ENCODE peak calls at places on chromosomes 7 and 10, in ten cellular contexts. One of them, this sample, is unnamed. For H3K4me1, the result is how much of the 10 kb centered on the place peaks cover.

GRCh38 chr10:101774589-101775272 is 1.2 kb downstream of the FGF8 start:
- DNase-seq in Panc1: no peak
- DNase-seq in HCT116: no peak
- DNase-seq in K562: no peak
- DNase-seq in sigmoid colon: peak
- DNase-seq in GM23338: peak
- DNase-seq in spleen: no peak
- DNase-seq in prostate gland: no peak
- DNase-seq in transverse colon: no peak
- DNase-seq in stomach: peak
- DNase-seq in this sample: no peak

GRCh38 chr7:106305732-106306131 is 20.9 kb upstream of the NAMPT start:
- DNase-seq in Panc1: no peak
- DNase-seq in HCT116: no peak
- DNase-seq in K562: no peak
- DNase-seq in sigmoid colon: no peak
- DNase-seq in GM23338: no peak
- DNase-seq in spleen: no peak
- DNase-seq in prostate gland: no peak
- DNase-seq in transverse colon: no peak
- DNase-seq in stomach: no peak
- DNase-seq in this sample: no peak

GRCh38 chr10:73576178-73576889 is 14.8 kb downstream of the USP54 start:
- DNase-seq in Panc1: no peak
- DNase-seq in HCT116: no peak
- DNase-seq in K562: no peak
- DNase-seq in sigmoid colon: peak
- DNase-seq in GM23338: no peak
- DNase-seq in spleen: no peak
- DNase-seq in prostate gland: peak
- DNase-seq in transverse colon: no peak
- DNase-seq in stomach: peak
- DNase-seq in this sample: peak

GRCh38 chr10:96130326-96130758 is 245 bp downstream of the ZNF518A start:
- DNase-seq in Panc1: no peak
- DNase-seq in HCT116: no peak
- DNase-seq in K562: peak
- DNase-seq in sigmoid colon: peak
- DNase-seq in GM23338: peak
- DNase-seq in spleen: peak
- DNase-seq in prostate gland: peak
- DNase-seq in transverse colon: peak
- DNase-seq in stomach: peak
- DNase-seq in this sample: no peak

GRCh38 chr7:28433604-28434254 is 21.4 kb downstream of the CREB5 start:
- DNase-seq in Panc1: no peak
- DNase-seq in HCT116: no peak
- DNase-seq in K562: peak
- DNase-seq in sigmoid colon: no peak
- DNase-seq in GM23338: peak
- DNase-seq in spleen: no peak
- DNase-seq in prostate gland: no peak
- DNase-seq in transverse colon: no peak
- DNase-seq in stomach: no peak
- DNase-seq in this sample: no peak

GRCh38 chr10:50622497-50623298 is 1.1 kb downstream of the SGMS1 start:
- DNase-seq in Panc1: no peak
- DNase-seq in HCT116: no peak
- DNase-seq in K562: peak
- DNase-seq in sigmoid colon: peak
- DNase-seq in GM23338: peak
- DNase-seq in spleen: peak
- DNase-seq in prostate gland: peak
- DNase-seq in transverse colon: peak
- DNase-seq in stomach: peak
- DNase-seq in this sample: no peak

GRCh38 chr7:371119-371778 is 81.3 kb downstream of the FOXL3 start:
- DNase-seq in Panc1: no peak
- DNase-seq in HCT116: no peak
- DNase-seq in K562: peak
- DNase-seq in sigmoid colon: peak
- DNase-seq in GM23338: no peak
- DNase-seq in spleen: peak
- DNase-seq in prostate gland: no peak
- DNase-seq in transverse colon: peak
- DNase-seq in stomach: peak
- DNase-seq in this sample: no peak

GRCh38 chr10:47042815-47043750 is 131.9 kb downstream of the PTPN20 start:
- DNase-seq in Panc1: no peak
- DNase-seq in HCT116: no peak
- DNase-seq in K562: no peak
- DNase-seq in sigmoid colon: peak
- DNase-seq in GM23338: peak
- DNase-seq in spleen: peak
- DNase-seq in prostate gland: no peak
- DNase-seq in transverse colon: no peak
- DNase-seq in stomach: no peak
- DNase-seq in this sample: peak

GRCh38 chr10:28838908-28839307 is 161.6 kb downstream of the BAMBI start:
- DNase-seq in Panc1: no peak
- DNase-seq in HCT116: peak
- DNase-seq in K562: peak
- DNase-seq in sigmoid colon: no peak
- DNase-seq in GM23338: no peak
- DNase-seq in spleen: no peak
- DNase-seq in prostate gland: no peak
- DNase-seq in transverse colon: peak
- DNase-seq in stomach: peak
- DNase-seq in this sample: no peak

GRCh38 chr7:71652551-71652950 is 520.6 kb downstream of the GALNT17 start:
- DNase-seq in Panc1: no peak
- DNase-seq in HCT116: no peak
- DNase-seq in K562: no peak
- DNase-seq in sigmoid colon: no peak
- DNase-seq in GM23338: peak
- DNase-seq in spleen: no peak
- DNase-seq in prostate gland: no peak
- DNase-seq in transverse colon: no peak
- DNase-seq in stomach: no peak
- DNase-seq in this sample: no peak

GRCh38 chr10:103951942-103952341 is 15.0 kb upstream of the SLK start:
- DNase-seq in Panc1: no peak
- DNase-seq in HCT116: no peak
- DNase-seq in K562: no peak
- DNase-seq in sigmoid colon: no peak
- DNase-seq in GM23338: no peak
- DNase-seq in spleen: no peak
- DNase-seq in prostate gland: peak
- DNase-seq in transverse colon: no peak
- DNase-seq in stomach: no peak
- DNase-seq in this sample: no peak

GRCh38 chr10:88227342-88228018 is 355.6 kb downstream of the RNLS start:
- DNase-seq in Panc1: no peak
- DNase-seq in HCT116: no peak
- DNase-seq in K562: peak
- DNase-seq in sigmoid colon: peak
- DNase-seq in GM23338: no peak
- DNase-seq in spleen: no peak
- DNase-seq in prostate gland: no peak
- DNase-seq in transverse colon: peak
- DNase-seq in stomach: peak
- DNase-seq in this sample: no peak

GRCh38 chr7:139431010-139431409 is 52.5 kb downstream of the KLRG2 start:
- DNase-seq in Panc1: no peak
- DNase-seq in HCT116: peak
- DNase-seq in K562: no peak
- DNase-seq in sigmoid colon: no peak
- DNase-seq in GM23338: no peak
- DNase-seq in spleen: no peak
- DNase-seq in prostate gland: peak
- DNase-seq in transverse colon: no peak
- DNase-seq in stomach: peak
- DNase-seq in this sample: peak

GRCh38 chr7:40810274-40810673 is 675.5 kb downstream of the SUGCT start:
- DNase-seq in Panc1: no peak
- DNase-seq in HCT116: no peak
- DNase-seq in K562: no peak
- DNase-seq in sigmoid colon: no peak
- DNase-seq in GM23338: no peak
- DNase-seq in spleen: no peak
- DNase-seq in prostate gland: no peak
- DNase-seq in transverse colon: no peak
- DNase-seq in stomach: no peak
- DNase-seq in this sample: no peak

GRCh38 chr7:100432053-100432452 is 2.4 kb downstream of the MEPCE start:
- DNase-seq in Panc1: no peak
- DNase-seq in HCT116: no peak
- DNase-seq in K562: peak
- DNase-seq in sigmoid colon: no peak
- DNase-seq in GM23338: no peak
- DNase-seq in spleen: no peak
- DNase-seq in prostate gland: no peak
- DNase-seq in transverse colon: no peak
- DNase-seq in stomach: no peak
- DNase-seq in this sample: no peak
- TF ChIP-seq POLR2AphosphoS5 in Panc1: no peak
- TF ChIP-seq POLR2AphosphoS5 in HCT116: no peak
- TF ChIP-seq POLR2AphosphoS5 in K562: no peak
- TF ChIP-seq POLR2AphosphoS5 in sigmoid colon: no peak
- TF ChIP-seq POLR2AphosphoS5 in GM23338: no peak
- TF ChIP-seq POLR2AphosphoS5 in spleen: no peak
- TF ChIP-seq POLR2AphosphoS5 in prostate gland: no peak
- TF ChIP-seq POLR2AphosphoS5 in transverse colon: no peak
- TF ChIP-seq POLR2AphosphoS5 in stomach: no peak
- TF ChIP-seq POLR2AphosphoS5 in this sample: no peak

DNA sequence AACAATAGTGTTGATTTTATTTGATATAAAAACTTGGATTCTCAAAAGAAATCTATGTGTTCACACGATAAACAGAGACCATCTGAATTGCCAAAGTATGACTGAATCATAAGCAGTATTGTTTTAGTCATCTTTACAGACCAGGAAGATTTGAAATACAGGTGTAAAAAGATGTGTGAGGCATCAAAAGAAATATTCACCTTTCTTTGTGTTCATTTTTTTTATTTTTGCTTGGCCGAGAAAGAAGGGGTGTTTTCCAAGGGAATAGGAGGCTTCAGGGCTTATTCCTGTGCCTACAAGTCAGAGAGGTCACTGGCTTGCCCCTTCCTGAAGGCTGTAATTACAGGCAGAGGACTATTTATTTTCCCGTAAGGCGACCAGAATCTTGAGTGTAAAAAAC is 37.3 kb downstream of the MET start:
- DNase-seq in Panc1: no peak
- DNase-seq in HCT116: no peak
- DNase-seq in K562: no peak
- DNase-seq in sigmoid colon: no peak
- DNase-seq in GM23338: no peak
- DNase-seq in spleen: no peak
- DNase-seq in prostate gland: no peak
- DNase-seq in transverse colon: no peak
- DNase-seq in stomach: no peak
- DNase-seq in this sample: no peak
- H3K4me1 ChIP-seq in Panc1: half or more
- H3K4me1 ChIP-seq in HCT116: half or more
- H3K4me1 ChIP-seq in K562: under half
- H3K4me1 ChIP-seq in sigmoid colon: under half
- H3K4me1 ChIP-seq in GM23338: under half
- H3K4me1 ChIP-seq in spleen: under half
- H3K4me1 ChIP-seq in prostate gland: under half
- H3K4me1 ChIP-seq in transverse colon: under half
- H3K4me1 ChIP-seq in stomach: under half
- H3K4me1 ChIP-seq in this sample: under half

GRCh38 chr7:115494529-115495147 is 535.9 kb downstream of the TFEC start:
- DNase-seq in Panc1: no peak
- DNase-seq in HCT116: no peak
- DNase-seq in K562: no peak
- DNase-seq in sigmoid colon: no peak
- DNase-seq in GM23338: no peak
- DNase-seq in spleen: no peak
- DNase-seq in prostate gland: no peak
- DNase-seq in transverse colon: no peak
- DNase-seq in stomach: no peak
- DNase-seq in this sample: no peak
- TF ChIP-seq POLR2AphosphoS5 in Panc1: no peak
- TF ChIP-seq POLR2AphosphoS5 in HCT116: no peak
- TF ChIP-seq POLR2AphosphoS5 in K562: no peak
- TF ChIP-seq POLR2AphosphoS5 in sigmoid colon: no peak
- TF ChIP-seq POLR2AphosphoS5 in GM23338: no peak
- TF ChIP-seq POLR2AphosphoS5 in spleen: no peak
- TF ChIP-seq POLR2AphosphoS5 in prostate gland: no peak
- TF ChIP-seq POLR2AphosphoS5 in transverse colon: no peak
- TF ChIP-seq POLR2AphosphoS5 in stomach: no peak
- TF ChIP-seq POLR2AphosphoS5 in this sample: no peak

GRCh38 chr7:158188676-158189075 is 398.9 kb downstream of the PTPRN2 start:
- DNase-seq in Panc1: no peak
- DNase-seq in HCT116: no peak
- DNase-seq in K562: no peak
- DNase-seq in sigmoid colon: no peak
- DNase-seq in GM23338: no peak
- DNase-seq in spleen: peak
- DNase-seq in prostate gland: no peak
- DNase-seq in transverse colon: no peak
- DNase-seq in stomach: no peak
- DNase-seq in this sample: no peak

GRCh38 chr7:158191671-158192070 is 396.0 kb downstream of the PTPRN2 start:
- DNase-seq in Panc1: no peak
- DNase-seq in HCT116: no peak
- DNase-seq in K562: no peak
- DNase-seq in sigmoid colon: no peak
- DNase-seq in GM23338: no peak
- DNase-seq in spleen: peak
- DNase-seq in prostate gland: no peak
- DNase-seq in transverse colon: no peak
- DNase-seq in stomach: no peak
- DNase-seq in this sample: no peak

GRCh38 chr7:158192956-158193355 is 394.7 kb downstream of the PTPRN2 start:
- DNase-seq in Panc1: no peak
- DNase-seq in HCT116: no peak
- DNase-seq in K562: no peak
- DNase-seq in sigmoid colon: no peak
- DNase-seq in GM23338: no peak
- DNase-seq in spleen: peak
- DNase-seq in prostate gland: no peak
- DNase-seq in transverse colon: no peak
- DNase-seq in stomach: no peak
- DNase-seq in this sample: no peak

GRCh38 chr7:158192184-158192835 is 395.3 kb downstream of the PTPRN2 start:
- DNase-seq in Panc1: no peak
- DNase-seq in HCT116: no peak
- DNase-seq in K562: no peak
- DNase-seq in sigmoid colon: no peak
- DNase-seq in GM23338: no peak
- DNase-seq in spleen: peak
- DNase-seq in prostate gland: no peak
- DNase-seq in transverse colon: no peak
- DNase-seq in stomach: no peak
- DNase-seq in this sample: no peak

DNA sequence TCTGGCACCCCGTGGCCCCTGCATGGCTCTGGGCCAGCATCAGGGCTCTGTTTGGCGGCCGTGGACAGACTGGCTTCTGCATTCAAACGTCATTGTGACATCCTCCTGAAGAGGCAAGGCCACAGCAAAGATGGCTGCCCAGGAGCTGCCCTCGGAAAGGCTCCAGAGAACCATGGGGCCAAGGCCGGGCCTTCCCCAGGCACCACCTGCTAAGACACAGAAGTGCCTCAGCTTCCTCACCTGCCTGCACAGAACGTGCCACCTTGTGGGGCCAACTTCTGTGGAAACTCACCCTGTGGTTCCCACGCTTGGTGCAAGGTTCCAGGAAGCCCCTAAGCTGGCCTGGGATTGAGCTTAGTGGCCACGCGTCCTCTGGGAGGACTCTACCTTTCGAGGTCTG is 396.9 kb downstream of the PTPRN2 start:
- DNase-seq in Panc1: no peak
- DNase-seq in HCT116: no peak
- DNase-seq in K562: no peak
- DNase-seq in sigmoid colon: no peak
- DNase-seq in GM23338: no peak
- DNase-seq in spleen: peak
- DNase-seq in prostate gland: no peak
- DNase-seq in transverse colon: no peak
- DNase-seq in stomach: no peak
- DNase-seq in this sample: no peak
- H3K4me1 ChIP-seq in Panc1: under half
- H3K4me1 ChIP-seq in HCT116: under half
- H3K4me1 ChIP-seq in K562: under half
- H3K4me1 ChIP-seq in sigmoid colon: under half
- H3K4me1 ChIP-seq in GM23338: under half
- H3K4me1 ChIP-seq in spleen: under half
- H3K4me1 ChIP-seq in prostate gland: under half
- H3K4me1 ChIP-seq in transverse colon: under half
- H3K4me1 ChIP-seq in stomach: under half
- H3K4me1 ChIP-seq in this sample: under half

This sample was measured in breast epithelium.